ENCODE peak calls at places on chromosomes 16 and 17, in five cellular contexts. T is IMR-90, M is HepG2, S is K562, H is H1. F is an unnamed sample.

GRCh38 chr16:87180069-87180468 is 137.1 kb downstream of the C16orf95 start:
- DNase-seq in T (no peak), H (no peak), M (no peak), S (no peak), F (no peak)

GRCh38 chr16:67311607-67312449 is 14.7 kb downstream of the KCTD19 start:
- DNase-seq in H (no peak), M (peak), S (peak), T (peak), F (peak)

GRCh38 chr17:2266045-2266864 is 37.3 kb downstream of the SMG6 start:
- DNase-seq in M (no peak), H (no peak), T (no peak), S (no peak), F (no peak)

GRCh38 chr17:15779119-15779518 is 47.0 kb downstream of the TBC1D26 start:
- DNase-seq in T (no peak), M (no peak), S (no peak), H (no peak), F (no peak)

GRCh38 chr17:19769946-19770652 is 22.0 kb upstream of the ALDH3A1 start:
- DNase-seq in S (no peak), T (peak), M (no peak), H (no peak), F (no peak)

GRCh38 chr16:86660623-86661022 is 82.3 kb downstream of the FOXL1 start:
- DNase-seq in T (no peak), S (no peak), M (no peak), H (no peak), F (no peak)

GRCh38 chr16:2791174-2791573 is 3.8 kb upstream of the PRSS33 start:
- DNase-seq in T (no peak), S (no peak), M (no peak), H (no peak), F (no peak)

GRCh38 chr16:2838928-2839327 is 8.8 kb downstream of the ZG16B start:
- DNase-seq in H (peak), T (peak), M (peak), S (peak), F (peak)

GRCh38 chr16:87322360-87322759 is 5.2 kb upstream of the C16orf95 start:
- DNase-seq in T (no peak), S (no peak), H (no peak), M (no peak), F (no peak)

GRCh38 chr16:11232852-11233726 is 22.9 kb downstream of the SOCS1 start:
- DNase-seq in S (peak), M (no peak), H (no peak), T (no peak), F (no peak)

GRCh38 chr16:68778551-68779231 is 41.6 kb downstream of the CDH1 start:
- DNase-seq in S (no peak), H (no peak), T (no peak), M (no peak), F (no peak)

GRCh38 chr17:9451919-9452318 is 123.7 kb downstream of the STX8 start:
- DNase-seq in T (no peak), H (no peak), S (no peak), M (no peak), F (peak)

GRCh38 chr16:49443576-49443975 is 70.0 kb downstream of the C16orf78 start:
- DNase-seq in T (no peak), S (no peak), M (no peak), H (no peak), F (no peak)

GRCh38 chr16:20380782-20381181 is 23.8 kb downstream of the PDILT start:
- DNase-seq in S (no peak), T (no peak), H (no peak), M (no peak), F (no peak)

GRCh38 chr17:16491131-16491702 is 776 bp downstream of the LRRC75A start:
- DNase-seq in M (no peak), T (no peak), H (no peak), S (no peak), F (no peak)

GRCh38 chr16:80122155-80122554 is 418.6 kb upstream of the DYNLRB2 start:
- DNase-seq in S (no peak), T (no peak), H (no peak), M (no peak), F (no peak)

GRCh38 chr16:24540575-24541240 is 1.3 kb downstream of the RBBP6 start:
- DNase-seq in S (no peak), T (peak), M (no peak), H (no peak), F (peak)

GRCh38 chr16:28165549-28166046 is 46.2 kb downstream of the XPO6 start:
- DNase-seq in T (no peak), S (no peak), H (no peak), M (no peak), F (no peak)

GRCh38 chr17:81491193-81491592 is 21.4 kb downstream of the ACTG1 start:
- DNase-seq in S (no peak), M (no peak), H (no peak), T (no peak), F (no peak)

GRCh38 chr17:46940692-46941404 is 17.9 kb downstream of the GOSR2 start:
- DNase-seq in M (peak), T (peak), H (peak), S (peak), F (peak)

GRCh38 chr17:7577327-7578199 is 1.9 kb upstream of the CD68 start:
- DNase-seq in T (no peak), S (no peak), M (no peak), H (no peak), F (no peak)

GRCh38 chr17:76667786-76668453 is 24.4 kb upstream of the ST6GALNAC1 start:
- DNase-seq in T (no peak), M (no peak), H (no peak), S (no peak), F (no peak)

GRCh38 chr17:74190154-74190553 is 13.3 kb upstream of the RPL38 start:
- DNase-seq in T (peak), M (peak), H (no peak), S (peak), F (peak)

GRCh38 chr17:27878776-27879562 is 14.2 kb downstream of the LYRM9 start:
- DNase-seq in M (no peak), T (no peak), H (no peak), S (no peak), F (no peak)

GRCh38 chr16:3058173-3059030 is 7.0 kb upstream of the IL32 start:
- DNase-seq in H (no peak), S (peak), T (no peak), M (peak), F (no peak)

GRCh38 chr16:67256701-67257230 is 8.0 kb downstream of the SLC9A5 start:
- DNase-seq in S (no peak), H (no peak), M (no peak), T (no peak), F (no peak)

GRCh38 chr17:45001310-45001709 is 33.2 kb upstream of the C1QL1 start:
- DNase-seq in M (no peak), S (no peak), T (no peak), H (no peak), F (no peak)

GRCh38 chr17:7222972-7223292 is 3.2 kb downstream of the ACADVL start:
- DNase-seq in T (no peak), H (no peak), S (no peak), M (no peak), F (no peak)

GRCh38 chr17:18987230-18987610 is 17.3 kb downstream of the FAM83G start:
- DNase-seq in M (no peak), H (no peak), S (no peak), T (no peak), F (no peak)

GRCh38 chr16:88365244-88365865 is 17.4 kb upstream of the ZNF469 start:
- DNase-seq in H (no peak), M (no peak), T (no peak), S (peak), F (no peak)

GRCh38 chr17:81313776-81314409 is 18.8 kb upstream of the SLC38A10 start:
- DNase-seq in M (no peak), H (no peak), T (no peak), S (no peak), F (no peak)

GRCh38 chr17:27616414-27616813 is 14.6 kb upstream of the LGALS9 start:
- DNase-seq in T (no peak), H (no peak), M (no peak), S (peak), F (no peak)

GRCh38 chr17:17179371-17179827 is 26.7 kb downstream of the PLD6 start:
- DNase-seq in H (no peak), S (no peak), M (no peak), T (peak), F (no peak)

GRCh38 chr16:23611936-23612335 is 15.8 kb upstream of the NDUFAB1 start:
- DNase-seq in T (no peak), H (no peak), S (no peak), M (no peak), F (no peak)

GRCh38 chr17:36072431-36073121 is 8.5 kb downstream of the CCL18 start:
- DNase-seq in M (peak), S (peak), H (peak), T (peak), F (peak)

GRCh38 chr16:69523571-69523970 is 42.2 kb upstream of the NFAT5 start:
- DNase-seq in T (no peak), M (no peak), S (no peak), H (no peak), F (no peak)

GRCh38 chr17:49213399-49213798 is 2.9 kb downstream of the ABI3 start:
- DNase-seq in T (no peak), S (no peak), H (no peak), M (no peak), F (no peak)

GRCh38 chr17:49210158-49211029 is at the start of the genes ABI3 and GNGT2:
- DNase-seq in H (no peak), M (no peak), S (no peak), T (peak), F (no peak)

GRCh38 chr17:49213803-49214202 is 3.3 kb downstream of the ABI3 start:
- DNase-seq in H (no peak), M (no peak), T (no peak), S (no peak), F (no peak)

GRCh38 chr17:49204521-49204920 is 5.9 kb downstream of the GNGT2 start:
- DNase-seq in T (peak), M (no peak), S (no peak), H (no peak), F (no peak)

GRCh38 chr17:49209061-49209571 is 1.3 kb downstream of the GNGT2 start:
- DNase-seq in T (no peak), H (no peak), M (no peak), S (no peak), F (no peak)
- TF ChIP-seq MAFK in T (no peak), H (no peak), M (no peak), S (no peak), F (no peak)

GRCh38 chr17:55845385-55845784 is 94.5 kb downstream of the PCTP start:
- DNase-seq in S (no peak), M (no peak), T (peak), H (peak), F (peak)
- TF ChIP-seq MAFK in S (no peak), M (no peak), T (no peak), H (no peak), F (no peak)

DNA sequence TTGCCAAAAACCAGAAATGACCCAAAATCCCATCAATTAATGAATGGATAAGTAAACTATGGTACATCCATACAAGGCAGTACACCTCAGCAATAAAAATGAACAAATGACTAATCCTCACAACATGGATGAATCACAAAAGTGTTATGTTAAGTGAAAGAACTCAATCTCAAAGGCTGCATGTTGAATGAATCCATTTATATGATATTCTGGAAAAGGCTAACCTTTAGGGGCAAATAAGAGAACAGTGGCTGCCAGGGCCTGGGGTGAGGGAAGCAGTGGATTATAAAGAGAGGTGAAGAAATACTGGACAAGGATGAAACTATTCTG is 46.1 kb upstream of the MSI2 start:
- DNase-seq in H (no peak), T (no peak), M (no peak), S (no peak), F (no peak)
- TF ChIP-seq MAFK in H (no peak), T (no peak), M (no peak), S (no peak), F (no peak)

GRCh38 chr17:737561-738113 is 5.2 kb downstream of the TLCD3A start:
- DNase-seq in M (no peak), H (no peak), S (no peak), T (no peak), F (no peak)
- TF ChIP-seq MAFK in M (no peak), H (no peak), S (no peak), T (no peak), F (no peak)

DNA sequence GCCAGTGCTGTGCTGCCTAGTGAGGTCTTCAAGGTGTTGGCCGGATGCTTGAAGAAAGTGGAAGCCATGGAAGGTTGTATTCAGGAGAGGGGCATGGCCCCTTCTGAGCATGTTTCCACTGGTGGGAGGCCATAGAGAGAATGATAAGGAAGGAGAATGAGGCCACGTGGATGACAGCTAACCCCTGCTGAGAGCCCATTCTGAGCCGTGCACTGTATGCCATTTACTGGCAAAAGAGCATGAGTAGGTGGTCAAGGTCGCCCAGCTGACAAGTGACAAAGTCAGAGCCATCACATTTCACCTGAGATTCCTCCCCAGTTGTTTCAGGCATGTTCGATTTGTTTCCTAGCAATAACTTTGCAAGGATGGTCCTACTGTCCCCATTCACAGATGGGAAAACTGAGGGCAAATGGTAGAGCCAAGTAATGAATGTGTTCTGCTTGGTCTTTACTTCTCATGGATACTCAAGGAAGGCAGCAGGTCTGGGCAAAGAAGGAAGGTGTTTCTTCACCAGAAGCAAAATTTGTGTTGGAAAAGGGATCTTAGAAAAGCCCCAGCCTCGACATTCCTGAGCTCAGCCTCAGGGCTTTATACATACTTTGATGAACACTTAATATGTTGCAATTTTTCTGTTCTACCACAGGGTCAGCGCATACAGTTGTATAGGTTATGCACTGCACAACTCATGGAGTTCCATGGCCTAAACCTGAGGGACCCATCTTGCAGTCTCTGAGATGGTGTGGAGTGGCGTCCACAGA is 10.5 kb upstream of the NKD1 start:
- DNase-seq in T (no peak), H (no peak), M (no peak), S (no peak), F (no peak)
- TF ChIP-seq MAFK in T (no peak), H (no peak), M (no peak), S (no peak), F (no peak)

F was measured in A549.